ENCODE peak calls at places on chromosomes 12 and 14, in five cellular contexts. A is K562, S is HepG2, T is HCT116, U is SK-N-SH. J is an unnamed sample.

GRCh38 chr12:6552140-6552551 is 3.7 kb downstream of the IFFO1 start:
- DNase-seq in A (no peak), S (no peak), T (no peak), U (no peak), J (no peak)

GRCh38 chr14:69069020-69069421 is 83.9 kb downstream of the DCAF5 start:
- DNase-seq in A (peak), S (no peak), T (no peak), U (no peak), J (no peak)

GRCh38 chr12:123602651-123603195 is 824 bp downstream of the DDX55 start:
- DNase-seq in A (no peak), S (no peak), T (no peak), U (no peak), J (peak)

GRCh38 chr14:21734457-21735074 is 60.9 kb upstream of the OR4E1 start:
- DNase-seq in A (peak), S (peak), T (peak), U (peak), J (no peak)

GRCh38 chr12:121465921-121466799 is 66.2 kb downstream of the RNF34 start:
- DNase-seq in A (no peak), S (no peak), T (no peak), U (peak), J (peak)

GRCh38 chr12:117051380-117051779 is 47.8 kb downstream of the TESC start:
- DNase-seq in A (no peak), S (no peak), T (no peak), U (no peak), J (no peak)

GRCh38 chr12:10205251-10205807 is 7.3 kb upstream of the GABARAPL1 start:
- DNase-seq in A (no peak), S (no peak), T (no peak), U (no peak), J (no peak)

GRCh38 chr12:75852143-75852542 is 179.4 kb downstream of the PHLDA1 start:
- DNase-seq in A (no peak), S (no peak), T (no peak), U (no peak), J (no peak)

GRCh38 chr14:34845869-34846268 is 29.3 kb downstream of the BAZ1A start:
- DNase-seq in A (no peak), S (no peak), T (no peak), U (no peak), J (no peak)

GRCh38 chr14:34837801-34838322 is 37.3 kb downstream of the BAZ1A start:
- DNase-seq in A (no peak), S (peak), T (no peak), U (no peak), J (no peak)

DNA sequence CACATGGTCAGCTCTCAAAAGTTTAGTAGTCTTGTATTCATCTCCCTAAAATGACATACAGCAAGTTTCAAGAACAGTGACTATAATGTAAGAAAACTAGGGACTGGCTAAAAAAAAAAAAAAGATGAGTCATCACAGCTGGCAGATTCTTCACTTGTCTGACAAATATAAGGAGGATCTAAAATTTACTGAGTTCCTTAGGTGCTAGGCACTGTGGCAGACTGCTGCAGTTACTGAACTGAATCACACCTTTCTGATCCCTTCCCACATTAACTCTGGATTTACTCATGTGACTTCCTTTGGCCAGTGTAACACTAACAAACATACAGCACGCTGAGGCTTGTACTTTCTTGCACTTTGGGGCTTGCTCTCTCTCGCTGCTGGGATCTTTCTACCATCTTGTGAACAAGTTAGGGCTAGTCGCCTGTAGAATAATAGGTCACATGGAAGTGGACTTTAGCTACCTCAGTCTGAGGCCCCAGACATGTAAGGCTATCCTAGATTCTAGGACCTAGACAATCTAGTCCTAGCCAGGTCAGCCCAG is 32.1 kb downstream of the BAZ1A start:
- DNase-seq in A (peak), S (peak), T (no peak), U (peak), J (peak)
- TF ChIP-seq JUND in A (peak), S (no peak), T (peak), U (peak), J (no peak)

GRCh38 chr12:20220339-20220738 is 148.0 kb upstream of the PDE3A start:
- DNase-seq in A (no peak), S (no peak), T (peak), U (no peak), J (peak)
- TF ChIP-seq JUND in A (no peak), S (no peak), T (no peak), U (no peak), J (no peak)

GRCh38 chr12:95838125-95838524 is 20.6 kb upstream of the SNRPF start:
- DNase-seq in A (no peak), S (peak), T (no peak), U (peak), J (no peak)
- TF ChIP-seq JUND in A (no peak), S (no peak), T (no peak), U (peak), J (no peak)

GRCh38 chr12:452667-453210 is 7.0 kb upstream of the B4GALNT3 start:
- DNase-seq in A (peak), S (no peak), T (no peak), U (no peak), J (no peak)
- TF ChIP-seq JUND in A (no peak), S (no peak), T (no peak), U (no peak), J (no peak)

GRCh38 chr12:68622250-68622649 is 11.6 kb downstream of the RAP1B start:
- DNase-seq in A (no peak), S (no peak), T (no peak), U (no peak), J (no peak)
- TF ChIP-seq JUND in A (no peak), S (no peak), T (no peak), U (no peak), J (no peak)

GRCh38 chr12:108629824-108630476 is 3.7 kb downstream of the SELPLG start:
- DNase-seq in A (peak), S (peak), T (no peak), U (no peak), J (no peak)
- TF ChIP-seq JUND in A (peak), S (no peak), T (no peak), U (peak), J (no peak)

GRCh38 chr12:94566345-94566744 is 84.0 kb downstream of the TMCC3 start:
- DNase-seq in A (no peak), S (no peak), T (no peak), U (no peak), J (no peak)
- TF ChIP-seq JUND in A (no peak), S (no peak), T (no peak), U (no peak), J (no peak)

DNA sequence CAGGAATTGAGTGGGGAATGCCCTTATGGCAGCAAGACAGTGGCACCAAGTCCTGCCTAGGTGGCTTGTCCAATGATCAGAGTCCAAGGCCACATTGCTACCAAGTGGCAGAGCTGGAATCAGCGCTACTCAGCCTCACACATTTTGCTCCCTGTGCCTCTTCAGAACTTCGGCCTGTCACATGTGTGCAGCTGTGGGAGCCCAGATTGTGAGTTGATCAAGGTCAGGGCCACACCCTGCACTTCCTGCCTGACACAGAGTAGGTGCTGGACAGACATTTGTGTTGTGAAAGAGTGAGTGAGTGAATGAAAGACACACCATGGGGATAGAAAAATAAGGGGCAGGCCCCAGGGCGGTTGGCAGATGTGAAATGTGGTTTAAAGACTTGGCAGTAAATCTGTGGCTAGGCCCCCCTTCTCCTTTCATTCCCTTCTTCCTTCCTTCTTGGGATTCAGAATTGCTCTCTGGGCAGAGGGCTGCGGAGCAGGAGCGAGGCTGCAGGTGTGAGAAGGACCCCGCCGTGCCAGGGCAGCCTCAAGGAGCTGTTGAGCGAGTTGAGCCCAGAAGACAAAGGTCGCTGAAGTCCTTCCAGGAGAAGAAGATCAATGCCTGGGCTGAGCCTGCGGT is 83.5 kb downstream of the SLC25A47 start:
- DNase-seq in A (peak), S (peak), T (no peak), U (no peak), J (no peak)
- TF ChIP-seq JUND in A (no peak), S (no peak), T (peak), U (no peak), J (no peak)

DNA sequence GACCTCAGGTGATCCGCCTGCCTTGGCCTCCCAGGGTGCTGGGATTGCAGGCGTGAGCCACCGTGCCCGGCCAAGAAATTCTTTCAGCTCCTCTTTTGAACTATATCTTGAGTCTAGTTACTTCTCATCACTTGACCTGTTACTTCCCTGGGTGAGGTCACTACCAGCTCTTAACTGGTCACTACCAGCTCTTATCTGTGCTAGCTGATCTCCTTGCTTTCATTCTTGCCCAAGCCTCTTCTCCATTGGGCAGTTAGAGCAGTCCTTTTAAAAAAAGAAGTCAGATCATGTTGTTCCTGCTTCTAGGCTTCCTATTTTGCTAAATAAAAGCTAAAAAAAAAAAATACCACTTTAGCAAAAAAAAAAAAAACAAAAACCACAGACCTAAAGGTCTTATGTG is 63.4 kb downstream of the RAD51B start:
- DNase-seq in A (no peak), S (no peak), T (no peak), U (no peak), J (no peak)
- TF ChIP-seq JUND in A (no peak), S (no peak), T (no peak), U (no peak), J (no peak)

GRCh38 chr12:93922583-93923006 is 225.8 kb upstream of the PLXNC1 start:
- DNase-seq in A (peak), S (no peak), T (no peak), U (no peak), J (no peak)

GRCh38 chr12:93915411-93915810 is 233.0 kb upstream of the PLXNC1 start:
- DNase-seq in A (no peak), S (no peak), T (no peak), U (no peak), J (no peak)

GRCh38 chr12:93918900-93919299 is 229.5 kb upstream of the PLXNC1 start:
- DNase-seq in A (no peak), S (no peak), T (no peak), U (no peak), J (no peak)

GRCh38 chr12:93921511-93921910 is 226.9 kb upstream of the PLXNC1 start:
- DNase-seq in A (no peak), S (no peak), T (no peak), U (no peak), J (no peak)

DNA sequence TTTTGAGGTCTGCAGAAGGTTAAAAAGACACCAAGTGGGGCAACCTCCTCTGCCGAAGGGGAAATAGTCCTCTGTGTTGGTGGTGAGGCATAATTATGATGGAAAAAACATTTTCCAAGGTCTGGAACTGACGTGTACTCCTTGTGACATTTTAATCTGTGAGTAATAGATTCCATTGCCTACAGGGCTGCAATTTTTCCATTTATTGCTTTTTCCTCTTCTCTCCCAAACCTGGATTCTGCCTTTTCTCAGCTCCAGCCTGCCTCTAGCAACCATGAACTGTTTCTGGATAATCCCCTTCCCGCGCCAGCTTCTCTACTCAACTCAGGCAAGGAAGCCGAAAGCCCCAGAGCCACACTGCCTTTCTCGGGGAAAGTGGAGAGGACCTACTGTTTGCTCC is 230.1 kb upstream of the PLXNC1 start:
- DNase-seq in A (no peak), S (no peak), T (no peak), U (no peak), J (no peak)
- TF ChIP-seq JUND in A (no peak), S (no peak), T (no peak), U (peak), J (no peak)